ENCODE peak calls at places on chromosomes 7 and 10, in five cellular contexts. R is Panc1, P is Calu3, D is tibial nerve, U is neural progenitor cell. M is an unnamed sample.

GRCh38 chr7:29754874-29755490 is 51.3 kb upstream of the WIPF3 start:
- DNase-seq in R (no peak), P (no peak), D (no peak), U (no peak), M (no peak)

GRCh38 chr10:75400163-75400768 is 1.3 kb downstream of the ZNF503 start:
- DNase-seq in R (no peak), P (no peak), D (no peak), U (peak), M (peak)

GRCh38 chr7:105654994-105655900 is 74.0 kb upstream of the EFCAB10 start:
- DNase-seq in R (no peak), P (no peak), D (no peak), U (peak), M (no peak)

GRCh38 chr7:120550494-120551048 is 277.6 kb downstream of the KCND2 start:
- DNase-seq in R (no peak), P (no peak), D (no peak), U (no peak), M (no peak)

GRCh38 chr7:149459540-149460433 is 1.1 kb downstream of the ZNF777 start:
- DNase-seq in R (no peak), P (peak), D (no peak), U (no peak), M (peak)

GRCh38 chr7:152006336-152006735 is 19.1 kb upstream of the GALNT11 start:
- DNase-seq in R (no peak), P (no peak), D (no peak), U (no peak), M (no peak)

GRCh38 chr7:77727936-77728701 is 31.9 kb downstream of the RSBN1L start:
- DNase-seq in R (no peak), P (no peak), D (no peak), U (peak), M (no peak)

GRCh38 chr10:13949844-13950542 is 363.2 kb downstream of the PRPF18 start:
- DNase-seq in R (peak), P (no peak), D (no peak), U (no peak), M (no peak)

GRCh38 chr10:44843484-44843883 is 67.7 kb upstream of the TMEM72 start:
- DNase-seq in R (no peak), P (no peak), D (no peak), U (no peak), M (no peak)
- TF ChIP-seq CTCF in R (no peak), P (no peak), D (no peak), U (no peak), M (no peak)

DNA sequence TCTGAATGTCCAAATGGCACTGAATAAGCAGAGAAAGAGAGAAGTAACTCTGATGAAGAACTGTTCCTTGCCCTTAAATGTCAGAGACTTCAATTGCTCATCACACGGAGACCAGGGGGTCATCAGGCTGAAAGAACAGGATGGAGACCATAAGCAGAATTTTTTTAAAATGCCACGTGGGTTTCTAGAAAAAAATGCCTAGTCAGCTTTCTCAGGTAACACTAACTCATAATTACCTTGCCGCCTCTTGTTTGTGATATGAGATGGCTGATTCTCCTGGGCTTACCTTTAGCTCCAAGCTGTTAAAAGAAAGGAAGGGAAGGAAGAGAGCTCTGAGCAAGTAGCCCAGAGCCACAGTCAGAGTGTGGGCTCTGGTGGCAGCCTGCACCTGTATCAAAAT is 372.1 kb downstream of the GPAM start:
- DNase-seq in R (no peak), P (no peak), D (no peak), U (no peak), M (no peak)
- TF ChIP-seq CTCF in R (no peak), P (no peak), D (no peak), U (no peak), M (no peak)

DNA sequence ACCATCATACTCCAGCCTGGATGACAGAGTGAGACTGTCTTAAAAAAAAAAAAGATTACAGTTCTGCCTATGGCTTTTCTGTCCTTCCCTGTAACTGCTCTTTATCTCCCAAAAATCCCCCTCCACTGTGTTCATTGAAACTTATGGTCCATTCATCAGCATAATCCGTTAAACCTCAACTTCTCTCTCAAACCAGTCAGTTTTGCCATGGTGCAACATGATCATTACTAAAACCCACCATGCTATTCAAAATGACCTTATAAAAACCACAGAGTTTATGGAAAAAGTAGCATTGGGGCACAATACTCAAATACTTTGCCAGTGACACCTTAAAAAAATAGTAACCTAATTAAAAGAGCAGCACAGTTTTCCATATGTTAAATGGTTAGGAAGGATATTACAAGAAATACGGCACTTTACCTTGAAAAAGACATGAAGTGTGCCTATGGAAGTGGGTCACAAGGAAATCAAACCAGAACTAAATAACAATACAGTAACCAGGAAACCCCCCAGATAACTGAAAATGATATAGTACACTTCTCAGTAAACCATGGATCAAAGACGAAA is 74.0 kb upstream of the ST8SIA6 start:
- DNase-seq in R (no peak), P (no peak), D (no peak), U (no peak), M (no peak)
- TF ChIP-seq CTCF in R (no peak), P (no peak), D (no peak), U (no peak), M (no peak)

GRCh38 chr7:45865594-45866410 is 7.1 kb downstream of the CCDC201 start:
- DNase-seq in R (no peak), P (no peak), D (no peak), U (no peak), M (no peak)
- TF ChIP-seq CTCF in R (no peak), P (no peak), D (no peak), U (no peak), M (no peak)

GRCh38 chr10:127774771-127775559 is 38.0 kb downstream of the FOXI2 start:
- DNase-seq in R (no peak), P (peak), D (no peak), U (peak), M (no peak)
- TF ChIP-seq CTCF in R (no peak), P (no peak), D (no peak), U (no peak), M (no peak)

GRCh38 chr10:125230251-125230650 is 69.9 kb upstream of the CTBP2 start:
- DNase-seq in R (no peak), P (no peak), D (no peak), U (no peak), M (no peak)

GRCh38 chr10:125225051-125225450 is 64.7 kb upstream of the CTBP2 start:
- DNase-seq in R (no peak), P (no peak), D (no peak), U (no peak), M (no peak)

GRCh38 chr10:125227546-125227945 is 67.2 kb upstream of the CTBP2 start:
- DNase-seq in R (no peak), P (no peak), D (no peak), U (no peak), M (no peak)

GRCh38 chr10:125222515-125222914 is 62.2 kb upstream of the CTBP2 start:
- DNase-seq in R (no peak), P (no peak), D (no peak), U (no peak), M (no peak)

GRCh38 chr10:125226823-125227222 is 66.5 kb upstream of the CTBP2 start:
- DNase-seq in R (no peak), P (no peak), D (no peak), U (no peak), M (no peak)
- TF ChIP-seq CTCF in R (no peak), P (no peak), D (no peak), U (no peak), M (no peak)

GRCh38 chr7:142562688-142563087 is 186.6 kb upstream of the PRSS1 start:
- DNase-seq in R (no peak), P (no peak), D (no peak), U (no peak), M (no peak)

GRCh38 chr7:142560166-142560565 is 189.1 kb upstream of the PRSS1 start:
- DNase-seq in R (no peak), P (no peak), D (no peak), U (no peak), M (no peak)

GRCh38 chr7:142554555-142555532 is 194.4 kb upstream of the PRSS1 start:
- DNase-seq in R (no peak), P (peak), D (no peak), U (no peak), M (no peak)

GRCh38 chr7:142556745-142557144 is 192.5 kb upstream of the PRSS1 start:
- DNase-seq in R (peak), P (peak), D (no peak), U (no peak), M (no peak)

GRCh38 chr7:142557971-142558582 is 191.2 kb upstream of the PRSS1 start:
- DNase-seq in R (no peak), P (peak), D (no peak), U (peak), M (peak)
- TF ChIP-seq CTCF in R (peak), P (peak), D (peak), U (peak), M (peak)

GRCh38 chr10:99548041-99548530 is 15.3 kb downstream of the NKX2-3 start:
- DNase-seq in R (no peak), P (no peak), D (no peak), U (peak), M (peak)
- TF ChIP-seq CTCF in R (peak), P (no peak), D (no peak), U (peak), M (no peak)

GRCh38 chr10:68870061-68870460 is 31.1 kb upstream of the DDX50 start:
- DNase-seq in R (no peak), P (no peak), D (no peak), U (no peak), M (no peak)
- TF ChIP-seq CTCF in R (no peak), P (no peak), D (no peak), U (no peak), M (no peak)

GRCh38 chr7:23938937-23939552 is 229.0 kb downstream of the STK31 start:
- DNase-seq in R (peak), P (peak), D (no peak), U (peak), M (peak)
- TF ChIP-seq CTCF in R (peak), P (peak), D (no peak), U (peak), M (peak)

M was measured in GM10248.